ENCODE peak calls at places on chromosomes 1 and 21, in six cellular contexts. S is SK-N-SH, P is ovary, M is K562, K is sigmoid colon, Z is tibial nerve. B is an unnamed sample.

GRCh38 chr1:30928789-30929134 is 20.2 kb upstream of the SDC3 start:
- DNase-seq in Z (no peak), S (no peak), P (no peak), M (no peak), K (no peak), B (no peak)

GRCh38 chr1:8956461-8957349 is 11.0 kb downstream of the CA6 start:
- DNase-seq in S (no peak), Z (no peak), K (no peak), M (no peak), P (no peak), B (no peak)

GRCh38 chr1:208924011-208924410 is 659.5 kb upstream of the CAMK1G start:
- DNase-seq in S (no peak), P (no peak), K (no peak), M (no peak), Z (no peak), B (no peak)

GRCh38 chr1:66351913-66352312 is 182.0 kb upstream of the SGIP1 start:
- DNase-seq in K (no peak), Z (no peak), S (no peak), M (no peak), P (no peak), B (no peak)

GRCh38 chr1:245378352-245379144 is 223.8 kb downstream of the KIF26B start:
- DNase-seq in S (peak; percentile 41), K (no peak), P (no peak), Z (no peak), M (no peak), B (no peak)

GRCh38 chr1:8152731-8153702 is 126.9 kb upstream of the ERRFI1 start:
- DNase-seq in P (no peak), Z (no peak), M (no peak), S (no peak), K (no peak), B (no peak)

GRCh38 chr1:228267962-228268890 is 60.4 kb downstream of the OBSCN start:
- DNase-seq in S (no peak), P (no peak), K (no peak), Z (no peak), M (no peak), B (no peak)

GRCh38 chr1:205481629-205482071 is 22.8 kb upstream of the CDK18 start:
- DNase-seq in S (no peak), Z (no peak), M (no peak), P (no peak), K (no peak), B (no peak)

GRCh38 chr1:36555041-36555440 is 72.3 kb upstream of the CSF3R start:
- DNase-seq in S (no peak), K (peak; percentile 28), P (no peak), M (no peak), Z (no peak), B (no peak)

GRCh38 chr1:88979054-88979748 is 13.2 kb downstream of the KYAT3 start:
- DNase-seq in K (no peak), S (no peak), Z (no peak), P (no peak), M (no peak), B (no peak)

GRCh38 chr1:150002217-150002616 is 8.3 kb downstream of the OTUD7B start:
- DNase-seq in K (no peak), P (no peak), S (no peak), M (no peak), Z (no peak), B (no peak)

GRCh38 chr1:190478193-190479007 is 736 bp upstream of the BRINP3 start:
- DNase-seq in M (no peak), S (peak; percentile 43), Z (no peak), P (no peak), K (no peak), B (no peak)

GRCh38 chr1:209884249-209884648 is 53.8 kb upstream of the SYT14 start:
- DNase-seq in K (no peak), P (no peak), S (no peak), Z (no peak), M (no peak), B (no peak)

GRCh38 chr1:212488436-212489283 is 55.9 kb downstream of the NENF start:
- DNase-seq in P (no peak), S (no peak), M (no peak), K (peak; percentile 94), Z (peak; percentile 57), B (peak; percentile 60)

GRCh38 chr1:37038079-37038702 is 3.9 kb upstream of the GRIK3 start:
- DNase-seq in P (no peak), Z (no peak), S (peak; percentile 54), K (no peak), M (no peak), B (no peak)

GRCh38 chr1:146021046-146021445 is 489 bp downstream of the HJV start:
- DNase-seq in P (no peak), S (no peak), K (no peak), M (peak; percentile 45), Z (no peak), B (no peak)

GRCh38 chr1:9629445-9630201 is 21.9 kb upstream of the PIK3CD start:
- DNase-seq in S (no peak), M (no peak), K (no peak), Z (no peak), P (peak; percentile 70), B (peak; percentile 46)

GRCh38 chr1:30467101-30467500 is 256.3 kb downstream of the MATN1 start:
- DNase-seq in K (peak; percentile 46), M (no peak), Z (no peak), S (no peak), P (no peak), B (no peak)

GRCh38 chr21:45003331-45004058 is 63.7 kb downstream of the SLX9 start:
- DNase-seq in P (peak; percentile 10), S (no peak), M (no peak), Z (no peak), K (peak; percentile 66), B (no peak)

GRCh38 chr1:64195089-64195410 is 8.4 kb upstream of the UBE2U start:
- DNase-seq in M (no peak), S (no peak), P (no peak), K (no peak), Z (no peak), B (no peak)

GRCh38 chr1:192530254-192530653 is 45.3 kb upstream of the RGS1 start:
- DNase-seq in Z (no peak), K (no peak), P (no peak), M (no peak), S (no peak), B (no peak)

GRCh38 chr1:89519779-89520358 is 4.8 kb upstream of the LRRC8B start:
- DNase-seq in K (no peak), M (peak; percentile 52), Z (no peak), P (no peak), S (peak; percentile 54), B (no peak)

GRCh38 chr1:172662464-172663109 is 3.7 kb downstream of the FASLG start:
- DNase-seq in M (peak; percentile 22), P (no peak), S (peak; percentile 43), K (no peak), Z (no peak), B (peak; percentile 56)

GRCh38 chr1:28885472-28885877 is 28.9 kb upstream of the EPB41 start:
- DNase-seq in P (no peak), Z (no peak), S (no peak), K (no peak), M (no peak), B (no peak)

GRCh38 chr1:1260843-1261560 is 12.7 kb downstream of the UBE2J2 start:
- DNase-seq in M (no peak), K (no peak), Z (no peak), S (no peak), P (no peak), B (no peak)

DNA sequence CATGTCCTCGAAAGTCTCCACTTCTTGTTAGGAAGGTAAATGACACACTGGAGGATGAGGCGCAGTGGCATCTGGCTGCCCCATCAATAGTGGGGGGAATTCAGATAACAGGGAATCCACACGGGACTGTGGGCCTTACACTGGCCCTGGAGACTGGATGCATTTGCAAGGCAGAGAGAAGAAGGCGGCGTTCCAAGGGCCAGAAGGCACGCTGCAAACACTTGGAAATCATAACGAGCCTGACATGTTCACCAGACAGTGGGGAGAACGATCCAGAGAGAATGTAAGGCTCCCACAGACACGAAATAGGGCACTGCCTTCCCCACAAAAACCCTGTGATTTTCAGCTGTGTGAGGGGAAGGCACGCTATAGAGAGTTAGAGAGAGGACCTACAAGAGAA is 70.5 kb downstream of the PGBD5 start:
- DNase-seq in S (no peak), M (no peak), K (no peak), P (no peak), Z (no peak), B (no peak)
- TF ChIP-seq EP300 in S (no peak), M (no peak), K (no peak), P (no peak), Z (no peak), B (no peak)

GRCh38 chr1:91557039-91557690 is 56.5 kb downstream of the CDC7 start:
- DNase-seq in P (no peak), K (no peak), Z (no peak), S (no peak), M (no peak), B (no peak)

GRCh38 chr1:91556556-91556955 is 55.9 kb downstream of the CDC7 start:
- DNase-seq in P (no peak), K (no peak), S (no peak), M (no peak), Z (no peak), B (no peak)

GRCh38 chr1:91559838-91560514 is 59.3 kb downstream of the CDC7 start:
- DNase-seq in S (no peak), K (no peak), Z (no peak), P (no peak), M (no peak), B (no peak)

GRCh38 chr1:91557826-91558225 is 57.2 kb downstream of the CDC7 start:
- DNase-seq in K (no peak), P (no peak), S (no peak), M (no peak), Z (no peak), B (no peak)

DNA sequence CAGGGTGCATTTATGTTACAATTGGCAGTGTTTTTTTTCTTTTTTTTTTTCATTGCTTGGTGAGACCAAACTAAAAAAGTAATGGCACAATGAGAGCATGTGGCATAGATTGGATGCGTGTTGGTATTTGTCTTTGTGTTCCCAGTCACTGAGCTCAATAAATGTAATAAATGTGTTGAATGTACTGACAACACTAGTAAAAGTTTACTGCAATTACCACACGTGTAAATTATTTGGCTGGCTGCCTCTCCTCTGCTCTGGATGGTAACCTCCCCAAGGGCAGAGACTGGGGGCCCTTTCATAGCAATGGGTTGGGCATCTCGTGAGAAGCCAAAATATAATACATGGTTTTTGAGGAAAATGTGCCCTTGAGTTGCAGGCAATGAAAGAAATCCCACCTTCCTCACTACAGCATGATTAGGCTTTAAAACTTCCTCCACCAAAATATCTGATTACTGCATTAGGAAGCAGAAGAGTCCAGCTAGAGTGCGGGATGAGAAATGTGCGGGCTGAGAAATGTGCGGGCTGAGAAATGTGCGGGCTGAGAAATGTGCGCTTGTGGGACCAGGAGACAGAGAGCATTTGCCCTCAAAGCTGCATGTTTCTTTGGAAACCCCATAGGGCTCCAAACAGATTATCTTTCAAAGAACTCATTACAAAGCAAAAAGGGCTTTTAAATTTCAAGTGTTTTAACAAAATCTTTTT is 58.5 kb downstream of the CDC7 start:
- DNase-seq in K (no peak), P (no peak), S (no peak), Z (no peak), M (no peak), B (no peak)
- H3K4me1 ChIP-seq in K (peaks cover 20% of the 10 kb centered on the region), P (no peaks in the 10 kb centered on the region), S (peaks cover 10% of the 10 kb centered on the region), Z (no peaks in the 10 kb centered on the region), M (peaks cover 38% of the 10 kb centered on the region), B (no peaks in the 10 kb centered on the region)

GRCh38 chr1:116375884-116376733 is 3.1 kb downstream of the ATP1A1 start:
- DNase-seq in M (no peak), P (peak; percentile 57), S (no peak), Z (peak; percentile 47), K (peak; percentile 93), B (peak; percentile 83)
- TF ChIP-seq EP300 in M (no peak), P (no peak), S (no peak), Z (no peak), K (no peak), B (peak; percentile 6)

GRCh38 chr1:206666954-206667353 is 17.8 kb upstream of the MAPKAPK2 start:
- DNase-seq in P (no peak), Z (no peak), M (no peak), K (no peak), S (no peak), B (no peak)
- H3K4me1 ChIP-seq in P (peaks cover 4% of the 10 kb centered on the region), Z (peaks cover 5% of the 10 kb centered on the region), M (peaks cover 59% of the 10 kb centered on the region), K (peaks cover 10% of the 10 kb centered on the region), S (no peaks in the 10 kb centered on the region), B (peaks cover 12% of the 10 kb centered on the region)